ENCODE peak calls at places on chromosomes 1 and 21, in seven cellular contexts. X is thyroid gland, O is NCI-H1105, D is NCI-H460, I is AG08396, E is mesenteric fat pad, U is iPS-NIHi11. C is an unnamed sample.

GRCh38 chr1:231527586-231528174 is 789 bp upstream of the TSNAX start:
- DNase-seq in X (no peak), O (no peak), D (no peak), I (no peak), E (no peak), U (peak), C (no peak)

GRCh38 chr1:6127587-6128163 is 52.4 kb downstream of the CHD5 start:
- DNase-seq in X (peak), O (no peak), D (peak), I (peak), E (no peak), U (peak), C (peak)

GRCh38 chr1:82632164-82632563 is 831.4 kb downstream of the ADGRL2 start:
- DNase-seq in X (no peak), O (no peak), D (no peak), I (no peak), E (no peak), U (no peak), C (no peak)

GRCh38 chr1:216705686-216706085 is 17.5 kb downstream of the ESRRG start:
- DNase-seq in X (no peak), O (peak), D (no peak), I (no peak), E (no peak), U (no peak), C (no peak)

GRCh38 chr1:204453141-204453772 is 41.3 kb downstream of the PIK3C2B start:
- DNase-seq in X (no peak), O (no peak), D (no peak), I (no peak), E (no peak), U (no peak), C (no peak)

GRCh38 chr1:6086358-6086757 is 40.7 kb downstream of the KCNAB2 start:
- DNase-seq in X (no peak), O (no peak), D (no peak), I (no peak), E (no peak), U (no peak), C (no peak)

GRCh38 chr1:76187436-76187835 is 112.9 kb downstream of the ST6GALNAC3 start:
- DNase-seq in X (no peak), O (no peak), D (no peak), I (no peak), E (no peak), U (no peak), C (no peak)

GRCh38 chr1:228646717-228647522 is 88.4 kb upstream of the RHOU start:
- DNase-seq in X (peak), O (no peak), D (peak), I (peak), E (no peak), U (no peak), C (no peak)

GRCh38 chr1:156421062-156421938 is 52.3 kb downstream of the RHBG start:
- DNase-seq in X (peak), O (peak), D (peak), I (peak), E (peak), U (peak), C (peak)

GRCh38 chr1:35555601-35556477 is 1.4 kb downstream of the KIAA0319L start:
- DNase-seq in X (no peak), O (peak), D (no peak), I (peak), E (no peak), U (no peak), C (no peak)

GRCh38 chr1:175733762-175734161 is 9.6 kb downstream of the TNR start:
- DNase-seq in X (no peak), O (no peak), D (no peak), I (no peak), E (no peak), U (no peak), C (no peak)

GRCh38 chr1:116986531-116987255 is 14.9 kb upstream of the CD101 start:
- DNase-seq in X (no peak), O (no peak), D (no peak), I (no peak), E (no peak), U (no peak), C (no peak)

GRCh38 chr1:26704629-26705028 is 8.8 kb downstream of the ARID1A start:
- DNase-seq in X (no peak), O (no peak), D (no peak), I (no peak), E (no peak), U (no peak), C (no peak)

GRCh38 chr1:234639968-234640367 is 30.0 kb upstream of the IRF2BP2 start:
- DNase-seq in X (no peak), O (no peak), D (no peak), I (no peak), E (no peak), U (no peak), C (no peak)

GRCh38 chr1:89025928-89026327 is 3.3 kb upstream of the GBP3 start:
- DNase-seq in X (no peak), O (no peak), D (no peak), I (no peak), E (no peak), U (no peak), C (no peak)

GRCh38 chr1:83118472-83118871 is 880.5 kb downstream of the TTLL7 start:
- DNase-seq in X (no peak), O (no peak), D (no peak), I (no peak), E (no peak), U (no peak), C (no peak)

GRCh38 chr21:41580758-41581554 is 73.0 kb upstream of the TMPRSS2 start:
- DNase-seq in X (no peak), O (no peak), D (no peak), I (no peak), E (peak), U (no peak), C (no peak)

GRCh38 chr1:30283199-30283962 is 440.0 kb downstream of the MATN1 start:
- DNase-seq in X (no peak), O (no peak), D (no peak), I (no peak), E (peak), U (no peak), C (no peak)

GRCh38 chr1:94250341-94250740 is 13.0 kb upstream of the ARHGAP29 start:
- DNase-seq in X (peak), O (no peak), D (no peak), I (no peak), E (no peak), U (no peak), C (no peak)

GRCh38 chr1:237111807-237112206 is 69.8 kb downstream of the RYR2 start:
- DNase-seq in X (no peak), O (no peak), D (no peak), I (no peak), E (no peak), U (no peak), C (no peak)

GRCh38 chr1:17635811-17636210 is 96.3 kb downstream of the ARHGEF10L start:
- DNase-seq in X (peak), O (no peak), D (no peak), I (no peak), E (no peak), U (no peak), C (no peak)

GRCh38 chr1:7471836-7472235 is 299.3 kb upstream of the VAMP3 start:
- DNase-seq in X (peak), O (peak), D (no peak), I (peak), E (no peak), U (no peak), C (no peak)

GRCh38 chr1:186849271-186849671 is 20.5 kb downstream of the PLA2G4A start:
- DNase-seq in X (no peak), O (no peak), D (peak), I (no peak), E (no peak), U (no peak), C (no peak)

GRCh38 chr1:47593001-47593568 is 155.2 kb downstream of the FOXD2 start:
- DNase-seq in X (no peak), O (peak), D (no peak), I (no peak), E (no peak), U (no peak), C (no peak)

GRCh38 chr1:232459826-232460225 is 170.1 kb downstream of the SIPA1L2 start:
- DNase-seq in X (no peak), O (no peak), D (no peak), I (no peak), E (no peak), U (no peak), C (no peak)

GRCh38 chr1:226551299-226551698 is 2.7 kb downstream of the STUM start:
- DNase-seq in X (no peak), O (peak), D (no peak), I (no peak), E (peak), U (no peak), C (no peak)

GRCh38 chr1:121417289-121417955 is 232.6 kb downstream of the SRGAP2C start:
- DNase-seq in X (no peak), O (no peak), D (no peak), I (no peak), E (no peak), U (no peak), C (no peak)

GRCh38 chr1:66168919-66169725 is 364.8 kb upstream of the SGIP1 start:
- DNase-seq in X (no peak), O (no peak), D (no peak), I (no peak), E (no peak), U (no peak), C (no peak)

GRCh38 chr1:14598007-14598497 is 433 bp upstream of the KAZN start:
- DNase-seq in X (peak), O (peak), D (no peak), I (no peak), E (no peak), U (peak), C (no peak)

GRCh38 chr1:155996166-155996565 is 17.8 kb upstream of the ARHGEF2 start:
- DNase-seq in X (no peak), O (no peak), D (no peak), I (no peak), E (no peak), U (no peak), C (no peak)

GRCh38 chr1:42319871-42320484 is 15.1 kb downstream of the FOXJ3 start:
- DNase-seq in X (no peak), O (no peak), D (no peak), I (no peak), E (no peak), U (no peak), C (no peak)

GRCh38 chr21:33943293-33943692 is 27.7 kb upstream of the ATP5PO start:
- DNase-seq in X (no peak), O (peak), D (no peak), I (no peak), E (no peak), U (no peak), C (peak)

GRCh38 chr1:16156848-16157495 is 1.1 kb upstream of the EPHA2 start:
- DNase-seq in X (no peak), O (no peak), D (no peak), I (peak), E (no peak), U (no peak), C (no peak)

GRCh38 chr1:110945626-110946025 is 18.1 kb downstream of the LRIF1 start:
- DNase-seq in X (no peak), O (no peak), D (no peak), I (no peak), E (no peak), U (no peak), C (no peak)

GRCh38 chr1:154776339-154776605 is 93.8 kb downstream of the KCNN3 start:
- DNase-seq in X (no peak), O (no peak), D (no peak), I (no peak), E (no peak), U (no peak), C (no peak)

GRCh38 chr1:3898994-3899775 is 887 bp downstream of the C1orf174 start:
- DNase-seq in X (no peak), O (no peak), D (no peak), I (no peak), E (no peak), U (no peak), C (no peak)

GRCh38 chr21:35026617-35027557 is 22.2 kb downstream of the RUNX1 start:
- DNase-seq in X (peak), O (no peak), D (no peak), I (no peak), E (peak), U (peak), C (no peak)

C was measured in NCI-H187 treated with DMSO at 0.1 percent for 48 hours.